ENCODE peak calls at places on chromosome 2, in eight cellular contexts. K, B, Y, V, J, Q, S and A are unnamed samples.

GRCh38 chr2:73823916-73824523 is 4.7 kb upstream of the STAMBP start:
- DNase-seq in B (peak), J (no peak), S (peak), Q (peak), K (no peak), Y (peak), V (peak), A (peak)

GRCh38 chr2:167862787-167863186 is 384.6 kb downstream of the STK39 start:
- DNase-seq in V (no peak), Y (peak), Q (peak), B (no peak), S (no peak), J (no peak), K (no peak), A (no peak)

GRCh38 chr2:8678731-8679566 is 2.9 kb upstream of the ID2 start:
- DNase-seq in K (peak), V (peak), J (peak), B (peak), Y (peak), Q (peak), S (no peak), A (peak)

GRCh38 chr2:227933891-227934290 is 62.5 kb downstream of the DAW1 start:
- DNase-seq in S (no peak), Y (no peak), V (no peak), J (no peak), Q (peak), B (no peak), K (no peak), A (no peak)

GRCh38 chr2:46056541-46056940 is 240.7 kb upstream of the EPAS1 start:
- DNase-seq in S (no peak), Q (no peak), K (no peak), B (no peak), J (no peak), Y (no peak), V (no peak), A (no peak)

GRCh38 chr2:128489580-128490273 is 171.1 kb upstream of the HS6ST1 start:
- DNase-seq in K (peak), Y (no peak), V (no peak), J (no peak), B (no peak), Q (no peak), S (no peak), A (no peak)

GRCh38 chr2:26072925-26073768 is 39.3 kb downstream of the RAB10 start:
- DNase-seq in K (no peak), V (no peak), B (no peak), S (no peak), J (no peak), Y (no peak), Q (peak), A (no peak)

GRCh38 chr2:16152101-16152927 is 212.0 kb downstream of the MYCN start:
- DNase-seq in V (no peak), Q (no peak), B (no peak), Y (no peak), K (no peak), J (no peak), S (no peak), A (no peak)

GRCh38 chr2:199303814-199304213 is 153.9 kb downstream of the SATB2 start:
- DNase-seq in Y (peak), J (no peak), Q (peak), V (no peak), B (no peak), K (no peak), S (peak), A (no peak)

GRCh38 chr2:12672711-12673315 is 43.9 kb upstream of the TRIB2 start:
- DNase-seq in K (no peak), Y (no peak), J (no peak), V (no peak), Q (no peak), B (no peak), S (no peak), A (no peak)

GRCh38 chr2:132267372-132267771 is 105.6 kb upstream of the ANKRD30BL start:
- DNase-seq in B (no peak), Y (no peak), Q (no peak), J (no peak), K (no peak), V (no peak), S (no peak), A (no peak)

GRCh38 chr2:128347701-128348504 is 29.2 kb upstream of the HS6ST1 start:
- DNase-seq in V (peak), K (no peak), S (peak), Q (peak), J (no peak), Y (peak), B (no peak), A (no peak)

GRCh38 chr2:30655660-30656059 is 151.6 kb downstream of the CAPN13 start:
- DNase-seq in J (no peak), S (no peak), K (no peak), Q (no peak), V (no peak), Y (peak), B (no peak), A (no peak)

GRCh38 chr2:183995632-183996031 is 602.7 kb upstream of the ZNF804A start:
- DNase-seq in V (no peak), Y (peak), S (no peak), B (no peak), J (no peak), K (no peak), Q (no peak), A (no peak)

GRCh38 chr2:134762508-134762907 is 43.7 kb upstream of the TMEM163 start:
- DNase-seq in J (no peak), S (no peak), Y (no peak), B (no peak), K (no peak), Q (peak), V (no peak), A (no peak)

GRCh38 chr2:84878459-84878858 is 2.4 kb downstream of the TRABD2A start:
- DNase-seq in B (no peak), Q (no peak), V (no peak), S (no peak), Y (no peak), J (no peak), K (no peak), A (no peak)

GRCh38 chr2:197059498-197059897 is 133.0 kb upstream of the PGAP1 start:
- DNase-seq in Q (no peak), B (no peak), K (no peak), Y (no peak), S (no peak), J (no peak), V (no peak), A (no peak)

GRCh38 chr2:9753665-9754531 is 89.4 kb upstream of the TAF1B start:
- DNase-seq in B (no peak), V (peak), K (peak), S (no peak), Y (no peak), Q (no peak), J (no peak), A (no peak)

GRCh38 chr2:62292190-62292589 is 96.3 kb downstream of the B3GNT2 start:
- DNase-seq in K (no peak), B (no peak), S (no peak), Q (peak), J (no peak), Y (peak), V (peak), A (no peak)

GRCh38 chr2:85585781-85586105 is 1.5 kb downstream of the VAMP5 start:
- DNase-seq in J (no peak), V (no peak), Y (peak), Q (peak), B (no peak), K (no peak), S (no peak), A (no peak)

GRCh38 chr2:15911686-15912085 is 28.7 kb upstream of the MYCN start:
- DNase-seq in V (no peak), B (no peak), S (no peak), K (no peak), Y (no peak), J (no peak), Q (no peak), A (no peak)

GRCh38 chr2:46151582-46151981 is 145.6 kb upstream of the EPAS1 start:
- DNase-seq in V (no peak), Q (peak), Y (no peak), S (no peak), K (no peak), J (no peak), B (no peak), A (no peak)

DNA sequence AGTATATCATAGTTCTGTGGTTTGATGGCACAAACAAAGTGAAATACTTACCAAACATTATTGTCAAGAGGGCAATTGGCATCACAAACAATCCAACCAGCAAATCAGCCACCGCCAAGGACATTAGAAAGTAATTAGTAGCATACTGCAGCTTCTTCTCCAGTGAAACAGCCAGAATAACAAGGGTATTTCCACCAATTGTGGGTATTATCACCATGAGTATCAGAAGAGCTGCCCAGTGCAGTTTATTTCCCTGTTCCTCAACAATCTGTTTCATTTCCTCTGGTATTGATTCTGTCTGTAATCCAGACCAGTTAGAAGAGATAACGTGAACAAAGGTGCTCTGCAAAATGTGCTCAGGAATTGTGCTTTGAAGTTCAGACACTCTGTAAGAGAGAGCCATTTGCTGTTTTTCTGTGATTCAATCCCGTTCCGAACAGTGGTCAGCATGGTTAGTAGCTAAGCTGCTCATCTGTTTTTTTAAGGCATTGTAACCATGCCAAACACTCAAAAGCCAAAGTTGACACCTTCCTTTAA is 1.4 kb downstream of the HTR2B start:
- DNase-seq in Y (no peak), S (no peak), K (no peak), J (no peak), V (no peak), Q (peak), B (no peak), A (no peak)
- H3K4me3 ChIP-seq in Y (no peak), S (peak), K (peak), J (no peak), V (no peak), Q (no peak), B (no peak), A (no peak)

GRCh38 chr2:110858993-110859770 is 126.8 kb downstream of the ACOXL start:
- DNase-seq in Q (no peak), B (no peak), J (no peak), V (no peak), S (no peak), Y (no peak), K (no peak), A (no peak)
- H3K4me3 ChIP-seq in Q (no peak), B (peak), J (no peak), V (no peak), S (no peak), Y (no peak), K (no peak), A (peak)

GRCh38 chr2:241320394-241320793 is 4.7 kb downstream of the SEPTIN2 start:
- DNase-seq in B (no peak), K (no peak), Y (no peak), J (no peak), S (no peak), V (no peak), Q (no peak), A (no peak)
- H3K4me3 ChIP-seq in B (no peak), K (no peak), Y (no peak), J (no peak), S (no peak), V (no peak), Q (no peak), A (no peak)

GRCh38 chr2:237616373-237617304 is 10.7 kb upstream of the LRRFIP1 start:
- DNase-seq in Q (peak), B (no peak), K (no peak), J (no peak), V (no peak), S (peak), Y (peak), A (no peak)
- H3K4me3 ChIP-seq in Q (no peak), B (no peak), K (no peak), J (no peak), V (no peak), S (no peak), Y (no peak), A (no peak)